ENCODE peak calls at places on chromosomes 2 and 18, in four cellular contexts. D, I, Q and U are unnamed samples.

GRCh38 chr2:54613794-54614257 is 109.6 kb upstream of the EML6 start:
- DNase-seq in D (no peak), I (no peak), Q (no peak), U (peak; percentile 47)

GRCh38 chr2:62536873-62537547 is 31.0 kb upstream of the TMEM17 start:
- DNase-seq in I (no peak), Q (no peak), D (peak; percentile 40), U (no peak)

GRCh38 chr2:141911485-141912066 is 219.2 kb downstream of the LRP1B start:
- DNase-seq in Q (peak; percentile 89), I (no peak), D (peak; percentile 62), U (peak; percentile 28)

GRCh38 chr18:70322928-70323327 is 34.1 kb downstream of the SOCS6 start:
- DNase-seq in D (peak; percentile 26), Q (no peak), I (no peak), U (peak; percentile 56)

GRCh38 chr2:162029287-162029901 is 44.6 kb downstream of the DPP4 start:
- DNase-seq in Q (no peak), D (no peak), I (no peak), U (peak; percentile 50)

GRCh38 chr2:233990261-233990798 is 60.2 kb upstream of the SPP2 start:
- DNase-seq in Q (no peak), D (no peak), I (no peak), U (no peak)

GRCh38 chr2:191020742-191021381 is 6.9 kb upstream of the STAT1 start:
- DNase-seq in D (peak; percentile 48), Q (no peak), I (peak; percentile 79), U (no peak)

GRCh38 chr18:48139427-48140347 is 209.2 kb upstream of the SMAD2 start:
- DNase-seq in Q (peak; percentile 5), D (no peak), I (no peak), U (no peak)

GRCh38 chr18:58456625-58457024 is 172.3 kb downstream of the ALPK2 start:
- DNase-seq in I (no peak), D (no peak), Q (no peak), U (no peak)

GRCh38 chr2:16943279-16943958 is 277.8 kb upstream of the CYRIA start:
- DNase-seq in D (no peak), I (no peak), Q (no peak), U (no peak)

GRCh38 chr2:178761759-178762371 is 45.4 kb downstream of the TTN start:
- DNase-seq in I (no peak), Q (peak; percentile 83), D (peak; percentile 77), U (peak; percentile 53)

GRCh38 chr2:241373449-241373848 is 17.4 kb downstream of the FARP2 start:
- DNase-seq in I (no peak), D (no peak), Q (no peak), U (no peak)

GRCh38 chr2:199460101-199460671 is 2.4 kb upstream of the SATB2 start:
- DNase-seq in D (no peak), I (no peak), Q (no peak), U (peak; percentile 57)

GRCh38 chr2:55364189-55365055 is 55.2 kb downstream of the CCDC88A start:
- DNase-seq in D (no peak), Q (no peak), I (peak; percentile 85), U (peak; percentile 98)

GRCh38 chr2:18378020-18378653 is 182.3 kb downstream of the RDH14 start:
- DNase-seq in I (no peak), D (peak; percentile 76), Q (peak; percentile 65), U (peak; percentile 79)

DNA sequence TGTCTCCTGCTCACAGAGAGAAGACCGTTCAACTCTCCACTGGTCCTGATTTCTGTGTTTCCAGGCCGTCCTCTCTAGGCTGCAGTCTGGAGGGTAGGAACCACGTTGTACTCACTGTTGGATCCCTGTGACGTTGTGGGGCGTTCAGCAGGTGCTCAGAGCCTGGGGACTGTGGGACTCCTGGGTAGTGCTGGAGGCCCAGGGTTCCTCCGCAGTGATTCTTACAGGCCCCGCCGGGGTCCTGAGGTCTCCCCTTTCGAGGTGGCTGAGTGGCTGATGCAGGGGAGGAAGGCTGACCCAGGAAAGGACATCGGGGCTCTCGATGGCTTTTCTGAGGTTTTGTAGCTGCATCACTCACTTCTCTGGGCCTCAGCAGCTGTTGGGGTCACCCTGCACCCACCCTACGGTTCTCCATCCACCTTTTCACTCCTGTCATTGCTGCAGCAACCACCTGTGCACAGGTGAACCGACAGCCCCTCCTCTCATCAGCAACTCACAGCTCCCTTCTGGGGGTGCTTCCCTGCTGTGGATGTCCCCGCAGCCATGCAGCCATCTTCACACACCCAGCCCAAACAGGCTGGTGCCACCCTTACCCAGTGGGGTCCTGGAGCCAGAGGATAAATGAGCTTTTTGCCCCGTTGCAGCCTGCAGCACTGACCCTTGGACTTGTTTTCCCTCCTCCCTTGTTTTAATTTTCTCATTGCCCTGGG is 169.6 kb upstream of the HDAC4 start:
- DNase-seq in Q (no peak), I (no peak), D (no peak), U (no peak)
- TF ChIP-seq CTCF in Q (no peak), I (no peak), D (no peak), U (no peak)

GRCh38 chr2:120453635-120453998 is 107.7 kb downstream of the INHBB start:
- DNase-seq in D (no peak), Q (no peak), I (no peak), U (no peak)

GRCh38 chr2:120452945-120453634 is 107.2 kb downstream of the INHBB start:
- DNase-seq in D (no peak), I (no peak), Q (no peak), U (no peak)

GRCh38 chr2:120452131-120452530 is 106.2 kb downstream of the INHBB start:
- DNase-seq in Q (no peak), D (no peak), I (no peak), U (no peak)

GRCh38 chr2:120456867-120457266 is 110.9 kb downstream of the INHBB start:
- DNase-seq in I (no peak), D (no peak), Q (peak; percentile 68), U (no peak)

DNA sequence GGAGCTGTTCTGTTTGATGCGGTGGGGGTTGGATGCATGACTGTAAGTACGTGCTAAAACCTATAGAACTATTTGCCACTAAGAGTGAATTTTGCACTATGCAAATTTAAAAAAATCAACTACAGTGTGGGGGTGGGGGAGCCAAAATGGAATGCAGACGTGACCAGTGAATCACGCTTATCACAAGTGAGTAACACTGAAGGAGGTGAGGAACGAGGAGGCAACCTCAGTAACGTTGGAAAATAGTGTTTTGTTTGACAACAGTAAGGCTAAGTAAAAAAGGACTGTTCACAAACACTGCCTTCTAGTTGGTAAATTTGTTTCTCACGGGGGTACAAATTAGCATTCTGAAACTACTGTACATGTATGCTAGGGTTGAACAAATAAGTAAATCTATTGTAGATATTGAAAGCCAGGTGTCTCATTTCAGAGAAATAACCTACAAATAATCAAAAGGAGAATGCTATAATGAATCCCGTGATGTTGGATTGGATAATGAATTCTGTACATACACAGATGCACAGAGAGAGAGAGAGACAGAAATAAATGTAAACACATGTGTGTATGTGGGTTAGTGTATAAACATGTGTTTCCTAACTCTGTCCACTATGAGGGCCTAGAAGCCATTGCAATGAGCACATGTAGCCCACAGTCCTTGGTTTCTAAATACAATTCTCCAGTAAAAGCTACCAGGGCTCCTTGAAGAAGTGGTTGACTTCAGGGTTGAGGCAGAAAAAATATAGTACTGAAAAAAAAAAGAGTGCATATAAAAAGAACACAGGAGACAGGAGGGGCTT is 109.3 kb downstream of the INHBB start:
- DNase-seq in D (no peak), Q (no peak), I (no peak), U (no peak)
- H3K27me3 ChIP-seq in D (no peaks in the 10 kb centered on the region), Q (peaks cover 21% of the 10 kb centered on the region), I (no peaks in the 10 kb centered on the region), U (peaks cover 2% of the 10 kb centered on the region)

GRCh38 chr2:149143734-149144133 is 105.2 kb downstream of the LYPD6B start:
- DNase-seq in I (no peak), D (no peak), Q (no peak), U (peak; percentile 6)
- H3K4me3 ChIP-seq in I (no peak overlapping the region), D (no peak overlapping the region), Q (no peak overlapping the region), U (no peak overlapping the region)

GRCh38 chr2:214311031-214311533 is 99.8 kb upstream of the VWC2L start:
- DNase-seq in Q (peak; percentile 79), I (no peak), D (no peak), U (no peak)
- TF ChIP-seq CTCF in Q (peak; percentile 77), I (no peak), D (no peak), U (no peak)

DNA sequence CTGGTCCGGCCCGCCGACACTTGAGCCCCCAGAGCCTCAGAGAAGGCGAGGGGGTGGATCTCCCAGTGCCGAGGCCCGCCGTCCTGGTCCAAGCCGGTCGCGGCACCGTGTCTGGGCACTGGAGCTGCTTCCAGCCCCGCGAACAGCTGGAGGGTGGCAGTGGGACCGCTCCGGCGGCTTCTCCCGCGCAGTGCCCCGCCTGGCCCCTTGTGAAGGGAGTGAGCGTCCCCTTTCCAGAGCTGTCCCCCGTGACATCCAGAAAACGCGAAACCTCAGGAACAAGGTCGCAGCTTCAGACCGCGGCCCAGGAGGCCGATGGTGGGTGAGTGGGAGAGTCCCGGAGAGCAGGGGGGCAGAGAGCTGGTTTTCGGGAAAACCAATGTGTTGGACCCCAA is 579 bp upstream of the EMX1 start:
- DNase-seq in I (no peak), D (no peak), Q (peak; percentile 45), U (no peak)
- H3K27me3 ChIP-seq in I (peaks cover 47% of the 10 kb centered on the region), D (peaks cover 96% of the 10 kb centered on the region), Q (peaks cover 99% of the 10 kb centered on the region), U (peaks cover 100% of the 10 kb centered on the region)

DNA sequence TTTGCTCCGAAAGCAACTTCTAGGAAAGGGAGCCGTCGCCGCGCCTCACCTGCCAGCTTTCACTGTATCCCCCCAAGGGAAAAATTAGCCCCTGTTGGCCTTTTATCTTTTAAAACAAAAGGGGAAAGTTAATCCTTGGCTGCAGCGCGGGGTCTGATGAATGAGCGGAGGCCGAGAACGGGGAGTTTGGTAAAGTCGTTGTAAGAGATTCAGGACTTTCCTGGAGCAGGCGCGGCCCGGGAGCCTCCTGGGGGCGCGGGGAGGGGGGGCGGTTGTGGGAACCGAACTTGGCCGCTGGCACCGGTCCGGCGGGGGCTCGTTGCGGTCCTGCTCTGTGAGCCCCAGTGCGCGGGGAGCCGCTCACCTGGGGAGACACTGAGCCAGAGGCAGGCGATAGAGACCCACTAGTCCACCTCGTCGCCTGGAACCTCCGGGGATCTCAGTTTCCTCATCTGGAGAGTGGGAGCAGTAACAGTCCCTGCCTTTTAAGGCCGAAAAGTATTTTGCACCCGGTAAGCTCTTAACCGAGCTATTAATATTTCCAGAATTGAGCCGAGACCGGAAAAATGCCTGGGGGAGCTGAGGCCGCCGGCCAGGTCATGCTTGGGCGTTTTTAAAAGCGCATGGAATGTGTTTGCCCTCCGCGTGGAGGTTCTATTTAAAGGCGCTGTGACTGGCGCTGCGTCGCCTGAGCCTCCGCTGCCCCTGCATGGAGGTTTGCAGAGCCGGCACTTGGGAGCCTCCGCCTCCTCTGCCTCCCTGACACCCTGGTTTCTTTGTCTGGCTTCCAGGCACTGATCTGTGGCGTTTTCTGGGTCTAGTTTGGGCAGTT is 1.1 kb downstream of the EFHD1 start:
- DNase-seq in Q (peak; percentile 62), I (peak; percentile 88), D (no peak), U (peak; percentile 61)
- H3K4me3 ChIP-seq in Q (peak overlapping the region; percentile 83), I (peak overlapping the region; percentile 78), D (peak overlapping the region; percentile 51), U (peak overlapping the region; percentile 38)

GRCh38 chr2:95052804-95053535 is 27.5 kb downstream of the MAL start:
- DNase-seq in Q (no peak), I (no peak), D (no peak), U (no peak)

GRCh38 chr2:95051636-95052035 is 26.1 kb downstream of the MAL start:
- DNase-seq in I (no peak), Q (no peak), D (no peak), U (no peak)

GRCh38 chr2:95052301-95052700 is 26.8 kb downstream of the MAL start:
- DNase-seq in Q (no peak), D (no peak), I (no peak), U (no peak)

GRCh38 chr2:95054016-95054415 is 28.5 kb downstream of the MAL start:
- DNase-seq in D (no peak), I (no peak), Q (no peak), U (no peak)

DNA sequence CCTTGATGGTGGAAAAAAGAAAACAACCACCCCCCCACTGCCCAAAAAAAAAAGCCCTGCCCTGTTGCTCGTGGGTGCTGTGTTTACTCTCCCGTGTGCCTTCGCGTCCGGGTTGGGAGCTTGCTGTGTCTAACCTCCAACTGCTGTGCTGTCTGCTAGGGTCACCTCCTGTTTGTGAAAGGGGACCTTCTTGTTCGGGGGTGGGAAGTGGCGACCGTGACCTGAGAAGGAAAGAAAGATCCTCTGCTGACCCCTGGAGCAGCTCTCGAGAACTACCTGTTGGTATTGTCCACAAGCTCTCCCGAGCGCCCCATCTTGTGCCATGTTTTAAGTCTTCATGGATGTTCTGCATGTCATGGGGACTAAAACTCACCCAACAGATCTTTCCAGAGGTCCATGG is 28.0 kb downstream of the MAL start:
- DNase-seq in Q (peak; percentile 83), I (no peak), D (no peak), U (no peak)
- TF ChIP-seq CTCF in Q (peak; percentile 72), I (no peak), D (no peak), U (no peak)